ENCODE peak calls at places on chromosomes 1 and 21, in four cellular contexts. B, H, V and Y are unnamed samples.

GRCh38 chr1:38235705-38236104 is 189.1 kb upstream of the POU3F1 start:
- DNase-seq in B (no peak), H (peak), V (no peak), Y (no peak)

GRCh38 chr1:208164609-208165008 is 79.6 kb downstream of the PLXNA2 start:
- DNase-seq in V (no peak), H (no peak), B (no peak), Y (no peak)

GRCh38 chr1:157431751-157432150 is 120.6 kb downstream of the FCRL5 start:
- DNase-seq in B (no peak), V (no peak), H (no peak), Y (no peak)

GRCh38 chr1:158002630-158003408 is 9.4 kb downstream of the KIRREL1 start:
- DNase-seq in V (no peak), B (no peak), H (no peak), Y (no peak)

GRCh38 chr1:153260980-153261792 is 1.7 kb downstream of the LORICRIN start:
- DNase-seq in H (no peak), V (no peak), B (peak), Y (no peak)

GRCh38 chr1:46442317-46443161 is 47.1 kb upstream of the DMBX1 start:
- DNase-seq in B (peak), V (peak), H (peak), Y (peak)

GRCh38 chr1:234997201-234998173 is 131.2 kb downstream of the TOMM20 start:
- DNase-seq in V (no peak), B (no peak), H (peak), Y (peak)

GRCh38 chr1:244322791-244323521 is 128.8 kb downstream of the ADSS2 start:
- DNase-seq in B (no peak), H (peak), V (no peak), Y (no peak)

GRCh38 chr21:32306021-32306780 is 7.5 kb downstream of the MRAP start:
- DNase-seq in B (no peak), H (no peak), V (no peak), Y (no peak)

GRCh38 chr1:239293350-239294111 is 92.8 kb upstream of the CHRM3 start:
- DNase-seq in V (no peak), B (no peak), H (no peak), Y (no peak)

GRCh38 chr1:85578321-85579295 is 2.0 kb upstream of the CCN1 start:
- DNase-seq in H (peak), V (no peak), B (no peak), Y (no peak)

GRCh38 chr1:14707774-14708450 is 109.4 kb downstream of the KAZN start:
- DNase-seq in B (no peak), H (no peak), V (no peak), Y (no peak)

GRCh38 chr1:109655624-109656519 is at the start of gene GSTM4:
- DNase-seq in B (peak), V (peak), H (peak), Y (peak)

GRCh38 chr1:226546926-226547325 is 1.6 kb upstream of the STUM start:
- DNase-seq in V (no peak), H (no peak), B (no peak), Y (no peak)

GRCh38 chr1:201506573-201507567 is at the start of gene CSRP1:
- DNase-seq in H (peak), V (peak), B (peak), Y (no peak)

GRCh38 chr1:243549108-243549507 is 293.3 kb downstream of the SDCCAG8 start:
- DNase-seq in H (peak), V (no peak), B (no peak), Y (no peak)

GRCh38 chr1:88741413-88741812 is 57.3 kb downstream of the PKN2 start:
- DNase-seq in V (no peak), H (peak), B (no peak), Y (no peak)

GRCh38 chr1:31627301-31627929 is 9.9 kb downstream of the HCRTR1 start:
- DNase-seq in H (peak), V (no peak), B (no peak), Y (peak)

GRCh38 chr1:80582980-80583379 is 1217.8 kb upstream of the ADGRL2 start:
- DNase-seq in H (peak), V (no peak), B (no peak), Y (peak)

GRCh38 chr1:154272999-154273563 is 652 bp downstream of the HAX1 start:
- DNase-seq in V (no peak), B (no peak), H (no peak), Y (no peak)

GRCh38 chr1:71351438-71351837 is 270.6 kb upstream of the ZRANB2 start:
- DNase-seq in H (peak), B (no peak), V (no peak), Y (peak)

GRCh38 chr1:206757524-206758266 is 12.9 kb upstream of the IL19 start:
- DNase-seq in H (no peak), V (no peak), B (peak), Y (no peak)

GRCh38 chr1:201022824-201023516 is 544 bp downstream of the KIF21B start:
- DNase-seq in V (no peak), B (peak), H (no peak), Y (no peak)

GRCh38 chr1:223819730-223820514 is 25.8 kb downstream of the TP53BP2 start:
- DNase-seq in B (no peak), V (no peak), H (peak), Y (no peak)